ENCODE peak calls at places on chromosomes 13 and 19, in nine cellular contexts. G, N, S, A, J, H, D, M and R are unnamed samples.
A peak's percentile ranks its signal among the peaks of the same experiment; 100 is the strongest.

GRCh38 chr19:19185853-19186728 is 5.9 kb downstream of the BORCS8 start:
- DNase-seq in G (no peak), N (no peak), S (peak; percentile 43), A (no peak), J (peak; percentile 32), H (peak; percentile 75), D (no peak), M (peak; percentile 20), R (no peak)

GRCh38 chr13:44364601-44365000 is 9.0 kb upstream of the SERP2 start:
- DNase-seq in G (no peak), N (no peak), S (no peak), A (no peak), J (no peak), H (no peak), D (no peak), M (peak; percentile 77), R (no peak)

GRCh38 chr13:110334256-110334655 is 27.2 kb downstream of the COL4A2 start:
- DNase-seq in G (no peak), N (peak; percentile 69), S (no peak), A (no peak), J (no peak), H (no peak), D (no peak), M (no peak), R (no peak)

GRCh38 chr13:77386880-77387606 is 60.1 kb upstream of the MYCBP2 start:
- DNase-seq in G (no peak), N (no peak), S (peak; percentile 98), A (no peak), J (no peak), H (no peak), D (no peak), M (no peak), R (no peak)

GRCh38 chr13:73781384-73781783 is 352.8 kb downstream of the KLF12 start:
- DNase-seq in G (no peak), N (no peak), S (no peak), A (no peak), J (no peak), H (no peak), D (no peak), M (no peak), R (no peak)

GRCh38 chr13:63972328-63972727 is 2556.7 kb upstream of the PCDH20 start:
- DNase-seq in G (no peak), N (no peak), S (no peak), A (no peak), J (no peak), H (no peak), D (no peak), M (no peak), R (no peak)

GRCh38 chr19:38266981-38267597 is 2.7 kb downstream of the SPINT2 start:
- DNase-seq in G (no peak), N (no peak), S (no peak), A (no peak), J (no peak), H (no peak), D (no peak), M (peak; percentile 72), R (no peak)

GRCh38 chr13:46311217-46311616 is 75.8 kb downstream of the RUBCNL start:
- DNase-seq in G (no peak), N (no peak), S (no peak), A (no peak), J (no peak), H (no peak), D (no peak), M (no peak), R (no peak)

GRCh38 chr19:4870025-4870700 is 2.7 kb upstream of the PLIN3 start:
- DNase-seq in G (no peak), N (no peak), S (peak; percentile 81), A (peak; percentile 87), J (no peak), H (peak; percentile 43), D (no peak), M (peak; percentile 83), R (no peak)

GRCh38 chr19:30029721-30030510 is 87.9 kb downstream of the URI1 start:
- DNase-seq in G (no peak), N (no peak), S (no peak), A (no peak), J (no peak), H (no peak), D (no peak), M (peak; percentile 61), R (no peak)

GRCh38 chr19:57249329-57249728 is 8.9 kb downstream of the ZNF805 start:
- DNase-seq in G (no peak), N (no peak), S (no peak), A (no peak), J (no peak), H (no peak), D (no peak), M (no peak), R (no peak)

GRCh38 chr13:30551194-30551593 is 66.5 kb upstream of the USPL1 start:
- DNase-seq in G (peak; percentile 36), N (no peak), S (peak; percentile 76), A (no peak), J (no peak), H (peak; percentile 35), D (no peak), M (peak; percentile 31), R (no peak)

GRCh38 chr19:40089462-40089861 is 1.3 kb downstream of the ZNF780A start:
- DNase-seq in G (no peak), N (no peak), S (no peak), A (no peak), J (no peak), H (no peak), D (no peak), M (no peak), R (no peak)

GRCh38 chr19:37077615-37077928 is 661 bp upstream of the ZNF420 start:
- DNase-seq in G (no peak), N (no peak), S (peak; percentile 18), A (no peak), J (no peak), H (no peak), D (no peak), M (no peak), R (no peak)